ENCODE peak calls at places on chromosomes 11 and 22, in ten cellular contexts. P is GM20000, N is tibial nerve, K is A549, B is H9, O is esophagus squamous epithelium, Z is transverse colon, V is lower leg skin, C is progenitor cell of endocrine pancreas, H is AG10803. U is an unnamed sample.

GRCh38 chr11:96324912-96325311 is 18.1 kb downstream of the MAML2 start:
- DNase-seq in P (no peak), N (no peak), H (peak; percentile 90), K (no peak), V (no peak), Z (no peak), O (no peak), B (no peak), C (no peak), U (no peak)

GRCh38 chr11:89182773-89183172 is 5.1 kb downstream of the TYR start:
- DNase-seq in Z (no peak), N (no peak), H (peak; percentile 62), C (no peak), K (no peak), B (no peak), V (no peak), P (no peak), O (no peak), U (no peak)

GRCh38 chr11:17352925-17353227 is 1.3 kb downstream of the NCR3LG1 start:
- DNase-seq in B (peak; percentile 35), V (peak; percentile 23), Z (peak; percentile 71), P (no peak), C (peak; percentile 13), O (no peak), K (peak; percentile 59), N (no peak), H (peak; percentile 31), U (no peak)

GRCh38 chr11:130865091-130865771 is 51.0 kb downstream of the SNX19 start:
- DNase-seq in K (no peak), C (no peak), Z (no peak), H (peak; percentile 45), O (no peak), N (no peak), V (no peak), B (peak; percentile 46), P (no peak), U (no peak)

GRCh38 chr11:100776212-100776896 is 89.3 kb downstream of the ARHGAP42 start:
- DNase-seq in N (no peak), Z (no peak), O (no peak), H (peak; percentile 22), K (peak; percentile 96), B (no peak), C (no peak), P (no peak), V (no peak), U (no peak)

GRCh38 chr22:21001601-21002325 is at the start of gene THAP7:
- DNase-seq in Z (peak; percentile 97), N (peak; percentile 97), C (peak; percentile 86), H (peak; percentile 93), B (peak; percentile 95), O (peak; percentile 87), V (peak; percentile 95), K (peak; percentile 92), P (peak; percentile 95), U (peak; percentile 97)

GRCh38 chr11:131748146-131749050 is 378.0 kb downstream of the NTM start:
- DNase-seq in Z (peak; percentile 42), B (peak; percentile 62), P (peak; percentile 57), N (peak; percentile 42), O (no peak), C (peak; percentile 47), H (peak; percentile 71), K (peak; percentile 33), V (peak; percentile 27), U (peak; percentile 82)

GRCh38 chr11:69744435-69744834 is 30.7 kb downstream of the FGF4 start:
- DNase-seq in H (peak; percentile 59), C (no peak), Z (no peak), P (no peak), K (peak; percentile 16), N (no peak), O (no peak), B (peak; percentile 64), V (no peak), U (no peak)

GRCh38 chr11:20388096-20389055 is 860 bp downstream of the PRMT3 start:
- DNase-seq in H (peak; percentile 25), V (no peak), O (no peak), C (no peak), B (no peak), K (no peak), P (peak; percentile 46), Z (no peak), N (no peak), U (no peak)

GRCh38 chr22:19970031-19970478 is 28.4 kb upstream of the TXNRD2 start:
- DNase-seq in B (no peak), Z (no peak), K (no peak), O (no peak), C (no peak), P (no peak), H (no peak), N (no peak), V (no peak), U (no peak)
- TF ChIP-seq CTCF in B (no peak), Z (no peak), K (no peak), O (no peak), C (no peak), P (no peak), H (no peak), N (no peak), V (no peak), U (no peak)

DNA sequence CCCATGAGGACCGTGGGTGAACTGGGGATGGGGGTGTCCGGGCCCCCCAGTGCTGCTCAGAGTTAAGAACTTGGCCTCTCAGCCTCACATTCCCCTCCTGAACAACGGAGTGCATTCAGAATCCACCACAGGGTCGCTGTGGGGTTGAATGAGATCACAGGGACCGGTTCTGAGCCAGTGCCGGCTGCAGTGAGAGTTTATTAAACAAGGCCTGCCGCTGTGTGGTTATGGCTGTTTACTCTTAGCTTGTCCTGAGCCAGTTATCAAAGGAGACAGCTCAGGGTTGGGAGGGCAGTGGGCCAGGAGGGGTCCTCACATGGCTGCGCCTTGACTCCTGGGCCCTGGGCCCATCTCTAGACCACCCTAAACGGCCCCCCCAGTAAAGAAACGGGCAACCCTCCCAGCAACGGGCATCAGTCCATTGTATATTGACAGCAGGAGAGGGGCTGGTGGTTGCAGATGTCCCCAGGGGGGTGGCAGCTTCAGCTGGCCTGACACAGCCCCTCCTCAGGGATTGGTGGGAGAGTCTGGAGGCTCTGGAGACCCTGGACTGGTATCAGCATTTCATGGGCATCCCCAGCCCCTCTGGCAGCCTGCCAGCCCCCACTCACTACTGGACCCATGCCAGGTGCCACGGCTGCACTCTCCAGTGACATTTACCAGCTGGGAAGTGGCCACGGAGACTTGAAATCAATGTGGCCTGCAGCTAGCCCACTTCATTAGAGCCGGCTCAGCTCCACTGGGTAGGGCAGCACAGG is 15.1 kb upstream of the CABP7 start:
- DNase-seq in O (no peak), K (peak; percentile 43), Z (no peak), N (peak; percentile 26), V (no peak), H (peak; percentile 23), P (no peak), B (no peak), C (no peak), U (no peak)
- TF ChIP-seq CTCF in O (no peak), K (no peak), Z (no peak), N (no peak), V (no peak), H (no peak), P (no peak), B (no peak), C (no peak), U (no peak)

DNA sequence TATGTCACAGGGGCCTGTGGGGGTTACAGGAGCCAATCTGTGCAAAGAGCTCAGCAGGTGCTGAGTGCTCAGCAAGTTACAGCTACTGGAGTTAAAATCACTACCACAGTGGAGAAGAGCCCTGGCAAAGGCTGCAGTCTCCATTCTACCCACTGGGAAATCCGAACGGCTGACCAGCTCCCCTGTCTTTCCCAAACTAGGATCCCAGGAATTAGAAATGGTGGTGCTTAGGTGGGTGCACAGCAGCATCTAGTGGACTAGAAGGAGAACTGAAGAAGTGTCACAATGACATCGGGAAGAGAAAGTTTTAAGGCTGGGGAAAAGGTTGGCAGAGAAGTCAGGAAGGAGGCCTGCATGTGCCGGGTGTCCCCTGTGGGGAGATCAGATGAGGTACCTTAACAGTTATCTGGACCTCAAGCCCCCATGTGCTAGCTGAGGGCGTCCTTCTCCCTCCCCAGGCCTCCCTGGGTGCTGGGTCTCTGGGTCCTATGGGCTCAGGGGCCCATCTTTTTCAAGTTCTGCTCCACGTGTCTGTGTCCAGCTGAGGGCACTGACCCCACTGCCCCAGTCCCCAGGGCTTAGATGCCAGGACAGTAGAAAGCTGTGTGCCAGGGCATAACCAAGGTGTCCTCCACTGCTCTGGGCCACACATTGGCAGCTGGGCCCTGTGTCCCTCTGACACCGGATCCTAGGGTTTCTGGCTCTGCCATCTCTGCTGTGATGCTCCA is 1.9 kb downstream of the PIWIL3 start:
- DNase-seq in K (peak; percentile 69), V (no peak), O (no peak), N (no peak), B (peak; percentile 79), H (peak; percentile 20), Z (no peak), C (peak; percentile 14), P (no peak), U (peak; percentile 30)
- TF ChIP-seq CTCF in K (peak; percentile 49), V (no peak), O (peak; percentile 21), N (no peak), B (peak; percentile 82), H (peak; percentile 49), Z (peak; percentile 21), C (peak; percentile 66), P (no peak), U (peak; percentile 52)

DNA sequence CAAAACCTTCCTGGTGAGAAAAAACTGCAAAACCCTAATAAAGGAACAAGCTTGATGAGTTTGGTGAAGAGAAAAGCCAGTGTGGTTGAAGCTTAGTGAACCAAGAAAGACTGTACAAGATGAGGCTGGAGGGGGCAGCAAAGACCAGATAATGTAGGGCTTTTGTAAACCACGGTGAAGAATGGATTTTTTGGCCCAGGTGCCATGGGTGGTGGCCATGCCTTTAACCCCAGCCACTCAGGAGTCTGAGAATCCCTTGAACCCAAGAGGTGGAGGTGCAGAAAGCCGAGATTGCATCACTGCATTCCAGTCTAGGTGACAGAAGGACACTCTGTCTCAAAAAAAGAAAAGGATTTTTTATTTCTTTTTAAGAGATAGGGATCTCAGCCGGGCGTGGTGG is 5.0 kb upstream of the ZDHHC5 start:
- DNase-seq in B (no peak), V (no peak), P (no peak), K (peak; percentile 49), N (no peak), C (no peak), Z (no peak), H (no peak), O (no peak), U (no peak)
- TF ChIP-seq CTCF in B (peak; percentile 48), V (no peak), P (peak; percentile 13), K (no peak), N (no peak), C (no peak), Z (no peak), H (peak; percentile 2), O (no peak), U (no peak)

DNA sequence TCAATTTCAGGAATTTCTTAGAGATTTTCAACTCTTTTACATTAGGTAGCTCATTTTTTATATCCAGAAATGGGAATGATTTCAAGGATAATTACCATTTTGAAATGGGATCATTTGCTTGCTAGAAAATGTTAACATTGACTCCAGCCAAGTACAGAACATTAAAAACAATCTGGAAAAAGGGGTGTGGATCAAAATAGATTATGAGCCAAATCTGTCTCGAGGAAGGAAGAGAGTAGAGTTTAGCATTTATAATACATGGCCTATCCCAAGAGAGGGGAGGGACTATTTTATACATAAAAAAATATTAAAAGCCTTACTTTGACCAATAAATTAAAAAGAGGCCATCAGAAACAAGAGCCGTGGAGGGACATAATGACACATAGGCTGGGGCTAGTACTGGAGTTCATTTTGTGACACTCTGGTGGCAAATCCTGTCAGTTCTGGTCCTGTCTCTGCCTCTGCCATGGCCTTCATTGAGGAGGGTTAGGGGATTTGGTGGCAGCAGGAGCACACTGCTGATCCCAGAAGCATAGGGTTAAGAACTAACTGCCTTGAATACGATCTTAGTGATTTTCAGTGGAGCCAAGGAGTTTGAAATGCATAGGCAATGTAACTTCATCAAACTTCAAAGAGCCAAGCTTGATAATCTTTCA is 20.4 kb downstream of the PPP6R3 start:
- DNase-seq in O (no peak), N (no peak), C (no peak), V (no peak), H (no peak), Z (no peak), P (no peak), B (no peak), K (no peak), U (no peak)
- TF ChIP-seq CTCF in O (no peak), N (no peak), C (no peak), V (no peak), H (no peak), Z (no peak), P (no peak), B (no peak), K (no peak), U (no peak)

U was measured in glutamatergic neuron.